ENCODE peak calls at places on chromosomes 7 and 10, in five cellular contexts. W, A, C, I and T are unnamed samples.

GRCh38 chr7:80725181-80725611 is 86.8 kb downstream of the CD36 start:
- DNase-seq in I (no peak), W (peak; percentile 36), C (no peak), A (no peak), T (no peak)

GRCh38 chr7:25774675-25775074 is 377.3 kb upstream of the NFE2L3 start:
- DNase-seq in W (no peak), A (no peak), C (no peak), I (no peak), T (no peak)

GRCh38 chr7:121960678-121961461 is 87.9 kb downstream of the PTPRZ1 start:
- DNase-seq in I (no peak), A (no peak), W (peak; percentile 91), C (peak; percentile 50), T (no peak)

GRCh38 chr7:80357530-80357929 is 154.3 kb downstream of the GNAT3 start:
- DNase-seq in A (no peak), C (no peak), I (no peak), W (no peak), T (no peak)

GRCh38 chr7:99312316-99313203 is 13.1 kb upstream of the ARPC1A start:
- DNase-seq in I (peak; percentile 64), W (peak; percentile 25), C (peak; percentile 78), A (peak; percentile 84), T (peak; percentile 50)

GRCh38 chr7:51038573-51038972 is 255.9 kb upstream of the GRB10 start:
- DNase-seq in W (no peak), A (no peak), C (no peak), I (no peak), T (no peak)

GRCh38 chr10:133177380-133178157 is 17.6 kb downstream of the KNDC1 start:
- DNase-seq in C (no peak), I (no peak), W (no peak), A (no peak), T (no peak)

GRCh38 chr10:126352446-126352845 is 35.8 kb downstream of the ADAM12 start:
- DNase-seq in C (no peak), W (no peak), A (no peak), I (no peak), T (no peak)

GRCh38 chr7:55912748-55913158 is 25.5 kb downstream of the ZNF713 start:
- DNase-seq in C (no peak), A (no peak), W (no peak), I (no peak), T (no peak)

GRCh38 chr10:90398551-90398950 is 459.3 kb downstream of the HTR7 start:
- DNase-seq in C (no peak), A (no peak), W (peak; percentile 44), I (no peak), T (no peak)

GRCh38 chr7:129825554-129826267 is 127.0 kb downstream of the UBE2H start:
- DNase-seq in I (peak; percentile 93), A (peak; percentile 72), C (peak; percentile 91), W (peak; percentile 58), T (peak; percentile 88)

GRCh38 chr10:118694848-118695247 is 59.9 kb downstream of the CACUL1 start:
- DNase-seq in W (peak; percentile 79), I (no peak), A (no peak), C (no peak), T (no peak)

GRCh38 chr10:96345250-96345649 is 13.6 kb downstream of the OPALIN start:
- DNase-seq in A (no peak), I (no peak), C (no peak), W (no peak), T (no peak)

GRCh38 chr10:103698266-103698665 is 157.1 kb downstream of the SH3PXD2A start:
- DNase-seq in C (no peak), W (no peak), I (no peak), A (no peak), T (no peak)

GRCh38 chr7:85186083-85186520 is 754 bp downstream of the SEMA3D start:
- DNase-seq in W (peak; percentile 68), I (no peak), A (no peak), C (peak; percentile 69), T (peak; percentile 16)

GRCh38 chr10:12130237-12130872 is 878 bp downstream of the SEC61A2 start:
- DNase-seq in W (peak; percentile 75), A (peak; percentile 40), I (no peak), C (peak; percentile 76), T (peak; percentile 22)

GRCh38 chr7:128197586-128197985 is 43.5 kb upstream of the LEP start:
- DNase-seq in C (no peak), A (no peak), W (peak; percentile 25), I (no peak), T (no peak)

GRCh38 chr10:35523670-35524225 is 81.4 kb upstream of the GJD4 start:
- DNase-seq in C (no peak), I (no peak), W (no peak), A (no peak), T (no peak)

GRCh38 chr10:119715628-119716505 is 10.0 kb upstream of the INPP5F start:
- DNase-seq in W (no peak), I (no peak), A (no peak), C (peak; percentile 24), T (no peak)

GRCh38 chr10:22945934-22946673 is 18.3 kb downstream of the ARMC3 start:
- DNase-seq in W (no peak), I (no peak), C (no peak), A (no peak), T (no peak)

GRCh38 chr7:144884913-144885312 is 49.1 kb upstream of the TPK1 start:
- DNase-seq in C (no peak), I (no peak), A (no peak), W (no peak), T (no peak)

GRCh38 chr7:29196191-29196590 is 1.6 kb downstream of the CHN2 start:
- DNase-seq in C (no peak), W (no peak), A (no peak), I (no peak), T (no peak)

GRCh38 chr10:72007246-72007892 is 43.2 kb downstream of the CHST3 start:
- DNase-seq in A (no peak), I (no peak), C (no peak), W (no peak), T (peak; percentile 67)

GRCh38 chr10:51010977-51011376 is 63.3 kb upstream of the PRKG1 start:
- DNase-seq in I (no peak), A (no peak), C (peak; percentile 57), W (peak; percentile 18), T (no peak)

GRCh38 chr10:132897516-132898381 is 44.6 kb downstream of the CFAP46 start:
- DNase-seq in I (no peak), W (no peak), C (no peak), A (no peak), T (no peak)

GRCh38 chr10:103273026-103273425 is 3.9 kb upstream of the INA start:
- DNase-seq in I (no peak), A (no peak), W (peak; percentile 98), C (no peak), T (no peak)

GRCh38 chr10:35353805-35354204 is 17.5 kb downstream of the CCNY start:
- DNase-seq in I (no peak), A (no peak), W (no peak), C (no peak), T (no peak)

GRCh38 chr7:155465761-155466141 is 7.8 kb downstream of the EN2 start:
- DNase-seq in C (no peak), W (no peak), I (no peak), A (no peak), T (no peak)

GRCh38 chr7:157434231-157434630 is 97.4 kb downstream of the DNAJB6 start:
- DNase-seq in I (peak; percentile 20), A (no peak), C (no peak), W (no peak), T (no peak)

GRCh38 chr10:98534046-98534445 is 87.3 kb upstream of the HPS1 start:
- DNase-seq in A (no peak), C (no peak), I (no peak), W (no peak), T (no peak)

GRCh38 chr10:91251430-91252056 is 31.1 kb downstream of the PCGF5 start:
- DNase-seq in I (no peak), C (peak; percentile 60), A (peak; percentile 65), W (peak; percentile 33), T (peak; percentile 45)

GRCh38 chr7:157543276-157543675 is 206.5 kb downstream of the DNAJB6 start:
- DNase-seq in A (no peak), I (peak; percentile 40), W (no peak), C (no peak), T (no peak)

GRCh38 chr10:123129553-123130271 is 6.1 kb upstream of the HMX3 start:
- DNase-seq in W (no peak), I (no peak), A (no peak), C (no peak), T (no peak)

GRCh38 chr10:22325272-22325947 is 4.5 kb downstream of the BMI1 start:
- DNase-seq in C (peak; percentile 94), A (no peak), I (peak; percentile 77), W (peak; percentile 57), T (peak; percentile 78)

GRCh38 chr10:122852261-122852660 is 6.6 kb upstream of the CUZD1 start:
- DNase-seq in W (peak; percentile 58), I (no peak), A (no peak), C (no peak), T (no peak)

GRCh38 chr10:6300106-6300783 is 97.5 kb downstream of the PFKFB3 start:
- DNase-seq in C (no peak), I (no peak), W (peak; percentile 58), A (no peak), T (no peak)

DNA sequence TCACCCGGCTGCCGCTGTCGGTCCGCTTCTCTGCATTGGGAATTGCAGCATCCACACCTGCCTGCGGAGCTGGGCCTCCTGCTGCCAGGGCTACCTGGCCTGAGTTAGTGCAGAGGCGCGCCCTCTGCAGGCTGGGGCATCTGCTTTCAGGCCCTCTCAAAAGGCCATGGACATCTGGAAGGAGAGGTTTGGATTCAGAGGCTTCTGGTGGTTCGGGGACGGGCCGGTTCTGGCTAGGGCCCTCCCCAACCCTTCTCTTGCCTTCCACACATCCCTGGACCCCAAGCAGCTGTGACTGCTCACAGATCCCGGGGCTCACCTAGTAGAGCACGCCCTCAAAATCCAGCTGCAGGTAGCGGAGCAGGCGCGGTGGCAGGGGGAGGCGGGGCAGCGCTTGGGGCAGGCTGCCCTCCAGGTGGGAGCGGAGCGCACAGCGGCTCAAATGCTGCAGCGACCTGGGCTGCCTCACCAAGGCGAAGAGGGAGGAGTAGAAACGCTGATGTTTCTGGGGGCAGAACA is 8.4 kb upstream of the GBX1 start:
- DNase-seq in A (no peak), C (no peak), I (no peak), W (no peak), T (no peak)
- TF ChIP-seq CTCF in A (no peak), C (peak; percentile 14), I (no peak), W (no peak), T (no peak)

DNA sequence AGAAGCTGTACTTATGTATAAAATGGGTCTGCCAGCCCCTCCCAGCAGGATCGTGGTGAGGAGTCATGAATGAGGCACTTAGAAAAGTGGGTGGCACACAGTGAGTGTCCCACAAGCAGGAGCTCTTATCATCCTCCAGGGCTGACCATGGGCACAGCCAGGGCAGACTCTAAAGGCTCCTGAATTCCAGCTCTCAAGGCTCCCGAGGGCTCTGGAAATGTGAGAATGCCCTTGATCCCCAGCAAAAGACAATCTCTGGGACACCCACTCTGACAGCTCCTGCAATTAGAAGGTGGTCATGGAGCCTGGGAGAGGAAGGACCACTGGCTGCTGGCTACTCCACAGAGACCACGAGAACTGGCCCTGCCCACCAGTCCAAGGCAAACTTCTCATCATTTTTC is 1.6 kb downstream of the VSTM4 start:
- DNase-seq in W (peak; percentile 13), A (no peak), I (no peak), C (no peak), T (no peak)
- TF ChIP-seq CTCF in W (no peak), A (no peak), I (no peak), C (no peak), T (no peak)

GRCh38 chr7:48296976-48297375 is 125.7 kb downstream of the ABCA13 start:
- DNase-seq in A (no peak), I (no peak), C (no peak), W (no peak), T (no peak)
- TF ChIP-seq CTCF in A (no peak), I (no peak), C (no peak), W (no peak), T (no peak)

GRCh38 chr7:83640731-83641533 is 8.0 kb downstream of the SEMA3E start:
- DNase-seq in I (no peak), A (no peak), W (no peak), C (no peak), T (no peak)
- TF ChIP-seq CTCF in I (no peak), A (no peak), W (no peak), C (no peak), T (no peak)